ENCODE peak calls at places on chromosome 7, in ten cellular contexts. One of them, this sample, is unnamed.

GRCh38 chr7:44196450-44196872 is 4.3 kb upstream of the YKT6 start:
- DNase-seq in iris pigment epithelial cell: peak
- DNase-seq in NCI-H510A treated with DMSO at 0.1 percent for 48 hours: peak
- DNase-seq in stimulated activated CD8-positive, alpha-beta memory T cell treated with anti-CD3 and anti-CD28 coated beads, Interleukin-7, amount 100 ng/mL, for 1 hour: no peak
- DNase-seq in endothelial cell of umbilical vein: peak
- DNase-seq in aorta: no peak
- DNase-seq in Calu3: peak
- DNase-seq in AG04450: no peak
- DNase-seq in activated naive CD8-positive, alpha-beta T cell treated with anti-CD3 and anti-CD28 coated beads for 36 hours: peak
- DNase-seq in CD8-positive, alpha-beta T cell: no peak
- DNase-seq in this sample: no peak

GRCh38 chr7:82235710-82236109 is 207.9 kb downstream of the CACNA2D1 start:
- DNase-seq in iris pigment epithelial cell: peak
- DNase-seq in NCI-H510A treated with DMSO at 0.1 percent for 48 hours: no peak
- DNase-seq in stimulated activated CD8-positive, alpha-beta memory T cell treated with anti-CD3 and anti-CD28 coated beads, Interleukin-7, amount 100 ng/mL, for 1 hour: no peak
- DNase-seq in endothelial cell of umbilical vein: peak
- DNase-seq in aorta: no peak
- DNase-seq in Calu3: no peak
- DNase-seq in AG04450: no peak
- DNase-seq in activated naive CD8-positive, alpha-beta T cell treated with anti-CD3 and anti-CD28 coated beads for 36 hours: no peak
- DNase-seq in CD8-positive, alpha-beta T cell: no peak
- DNase-seq in this sample: no peak

GRCh38 chr7:137172105-137172590 is 171.4 kb downstream of the PTN start:
- DNase-seq in iris pigment epithelial cell: no peak
- DNase-seq in NCI-H510A treated with DMSO at 0.1 percent for 48 hours: no peak
- DNase-seq in stimulated activated CD8-positive, alpha-beta memory T cell treated with anti-CD3 and anti-CD28 coated beads, Interleukin-7, amount 100 ng/mL, for 1 hour: no peak
- DNase-seq in endothelial cell of umbilical vein: no peak
- DNase-seq in aorta: no peak
- DNase-seq in Calu3: no peak
- DNase-seq in AG04450: no peak
- DNase-seq in activated naive CD8-positive, alpha-beta T cell treated with anti-CD3 and anti-CD28 coated beads for 36 hours: no peak
- DNase-seq in CD8-positive, alpha-beta T cell: no peak
- DNase-seq in this sample: no peak

GRCh38 chr7:35624299-35625186 is 70.4 kb downstream of the HERPUD2 start:
- DNase-seq in iris pigment epithelial cell: peak
- DNase-seq in NCI-H510A treated with DMSO at 0.1 percent for 48 hours: peak
- DNase-seq in stimulated activated CD8-positive, alpha-beta memory T cell treated with anti-CD3 and anti-CD28 coated beads, Interleukin-7, amount 100 ng/mL, for 1 hour: no peak
- DNase-seq in endothelial cell of umbilical vein: peak
- DNase-seq in aorta: no peak
- DNase-seq in Calu3: peak
- DNase-seq in AG04450: no peak
- DNase-seq in activated naive CD8-positive, alpha-beta T cell treated with anti-CD3 and anti-CD28 coated beads for 36 hours: peak
- DNase-seq in CD8-positive, alpha-beta T cell: peak
- DNase-seq in this sample: peak

GRCh38 chr7:50953303-50953702 is 170.6 kb upstream of the GRB10 start:
- DNase-seq in iris pigment epithelial cell: peak
- DNase-seq in NCI-H510A treated with DMSO at 0.1 percent for 48 hours: no peak
- DNase-seq in stimulated activated CD8-positive, alpha-beta memory T cell treated with anti-CD3 and anti-CD28 coated beads, Interleukin-7, amount 100 ng/mL, for 1 hour: no peak
- DNase-seq in endothelial cell of umbilical vein: no peak
- DNase-seq in aorta: no peak
- DNase-seq in Calu3: no peak
- DNase-seq in AG04450: no peak
- DNase-seq in activated naive CD8-positive, alpha-beta T cell treated with anti-CD3 and anti-CD28 coated beads for 36 hours: no peak
- DNase-seq in CD8-positive, alpha-beta T cell: no peak
- DNase-seq in this sample: no peak

GRCh38 chr7:133853706-133854276 is 273.3 kb upstream of the LRGUK start:
- DNase-seq in iris pigment epithelial cell: peak
- DNase-seq in NCI-H510A treated with DMSO at 0.1 percent for 48 hours: peak
- DNase-seq in stimulated activated CD8-positive, alpha-beta memory T cell treated with anti-CD3 and anti-CD28 coated beads, Interleukin-7, amount 100 ng/mL, for 1 hour: no peak
- DNase-seq in endothelial cell of umbilical vein: peak
- DNase-seq in aorta: no peak
- DNase-seq in Calu3: peak
- DNase-seq in AG04450: peak
- DNase-seq in activated naive CD8-positive, alpha-beta T cell treated with anti-CD3 and anti-CD28 coated beads for 36 hours: peak
- DNase-seq in CD8-positive, alpha-beta T cell: no peak
- DNase-seq in this sample: no peak

GRCh38 chr7:101287032-101287431 is 34.6 kb downstream of the IFT22 start:
- DNase-seq in iris pigment epithelial cell: no peak
- DNase-seq in NCI-H510A treated with DMSO at 0.1 percent for 48 hours: no peak
- DNase-seq in stimulated activated CD8-positive, alpha-beta memory T cell treated with anti-CD3 and anti-CD28 coated beads, Interleukin-7, amount 100 ng/mL, for 1 hour: no peak
- DNase-seq in endothelial cell of umbilical vein: no peak
- DNase-seq in aorta: no peak
- DNase-seq in Calu3: no peak
- DNase-seq in AG04450: no peak
- DNase-seq in activated naive CD8-positive, alpha-beta T cell treated with anti-CD3 and anti-CD28 coated beads for 36 hours: no peak
- DNase-seq in CD8-positive, alpha-beta T cell: no peak
- DNase-seq in this sample: no peak

GRCh38 chr7:150982348-150982747 is 4.2 kb upstream of the KCNH2 start:
- DNase-seq in iris pigment epithelial cell: no peak
- DNase-seq in NCI-H510A treated with DMSO at 0.1 percent for 48 hours: no peak
- DNase-seq in stimulated activated CD8-positive, alpha-beta memory T cell treated with anti-CD3 and anti-CD28 coated beads, Interleukin-7, amount 100 ng/mL, for 1 hour: no peak
- DNase-seq in endothelial cell of umbilical vein: no peak
- DNase-seq in aorta: no peak
- DNase-seq in Calu3: no peak
- DNase-seq in AG04450: no peak
- DNase-seq in activated naive CD8-positive, alpha-beta T cell treated with anti-CD3 and anti-CD28 coated beads for 36 hours: no peak
- DNase-seq in CD8-positive, alpha-beta T cell: no peak
- DNase-seq in this sample: no peak

GRCh38 chr7:3504384-3504783 is 203.3 kb downstream of the SDK1 start:
- DNase-seq in iris pigment epithelial cell: no peak
- DNase-seq in NCI-H510A treated with DMSO at 0.1 percent for 48 hours: no peak
- DNase-seq in stimulated activated CD8-positive, alpha-beta memory T cell treated with anti-CD3 and anti-CD28 coated beads, Interleukin-7, amount 100 ng/mL, for 1 hour: no peak
- DNase-seq in endothelial cell of umbilical vein: no peak
- DNase-seq in aorta: no peak
- DNase-seq in Calu3: no peak
- DNase-seq in AG04450: no peak
- DNase-seq in activated naive CD8-positive, alpha-beta T cell treated with anti-CD3 and anti-CD28 coated beads for 36 hours: no peak
- DNase-seq in CD8-positive, alpha-beta T cell: no peak
- DNase-seq in this sample: no peak

GRCh38 chr7:266851-267840 is 22.8 kb upstream of the FOXL3 start:
- DNase-seq in iris pigment epithelial cell: no peak
- DNase-seq in NCI-H510A treated with DMSO at 0.1 percent for 48 hours: no peak
- DNase-seq in stimulated activated CD8-positive, alpha-beta memory T cell treated with anti-CD3 and anti-CD28 coated beads, Interleukin-7, amount 100 ng/mL, for 1 hour: no peak
- DNase-seq in endothelial cell of umbilical vein: no peak
- DNase-seq in aorta: peak
- DNase-seq in Calu3: peak
- DNase-seq in AG04450: no peak
- DNase-seq in activated naive CD8-positive, alpha-beta T cell treated with anti-CD3 and anti-CD28 coated beads for 36 hours: no peak
- DNase-seq in CD8-positive, alpha-beta T cell: no peak
- DNase-seq in this sample: no peak

GRCh38 chr7:24817339-24817738 is 60.1 kb upstream of the GSDME start:
- DNase-seq in iris pigment epithelial cell: no peak
- DNase-seq in NCI-H510A treated with DMSO at 0.1 percent for 48 hours: no peak
- DNase-seq in stimulated activated CD8-positive, alpha-beta memory T cell treated with anti-CD3 and anti-CD28 coated beads, Interleukin-7, amount 100 ng/mL, for 1 hour: no peak
- DNase-seq in endothelial cell of umbilical vein: no peak
- DNase-seq in aorta: no peak
- DNase-seq in Calu3: no peak
- DNase-seq in AG04450: no peak
- DNase-seq in activated naive CD8-positive, alpha-beta T cell treated with anti-CD3 and anti-CD28 coated beads for 36 hours: no peak
- DNase-seq in CD8-positive, alpha-beta T cell: no peak
- DNase-seq in this sample: no peak

GRCh38 chr7:50710441-50711154 is 72.1 kb downstream of the GRB10 start:
- DNase-seq in iris pigment epithelial cell: no peak
- DNase-seq in NCI-H510A treated with DMSO at 0.1 percent for 48 hours: peak
- DNase-seq in stimulated activated CD8-positive, alpha-beta memory T cell treated with anti-CD3 and anti-CD28 coated beads, Interleukin-7, amount 100 ng/mL, for 1 hour: no peak
- DNase-seq in endothelial cell of umbilical vein: no peak
- DNase-seq in aorta: no peak
- DNase-seq in Calu3: no peak
- DNase-seq in AG04450: no peak
- DNase-seq in activated naive CD8-positive, alpha-beta T cell treated with anti-CD3 and anti-CD28 coated beads for 36 hours: no peak
- DNase-seq in CD8-positive, alpha-beta T cell: no peak
- DNase-seq in this sample: no peak

GRCh38 chr7:127968547-127968946 is 62.7 kb downstream of the LRRC4 start:
- DNase-seq in iris pigment epithelial cell: peak
- DNase-seq in NCI-H510A treated with DMSO at 0.1 percent for 48 hours: no peak
- DNase-seq in stimulated activated CD8-positive, alpha-beta memory T cell treated with anti-CD3 and anti-CD28 coated beads, Interleukin-7, amount 100 ng/mL, for 1 hour: no peak
- DNase-seq in endothelial cell of umbilical vein: peak
- DNase-seq in aorta: no peak
- DNase-seq in Calu3: no peak
- DNase-seq in AG04450: no peak
- DNase-seq in activated naive CD8-positive, alpha-beta T cell treated with anti-CD3 and anti-CD28 coated beads for 36 hours: no peak
- DNase-seq in CD8-positive, alpha-beta T cell: no peak
- DNase-seq in this sample: no peak

GRCh38 chr7:130930710-130931109 is 196.7 kb upstream of the KLF14 start:
- DNase-seq in iris pigment epithelial cell: no peak
- DNase-seq in NCI-H510A treated with DMSO at 0.1 percent for 48 hours: no peak
- DNase-seq in stimulated activated CD8-positive, alpha-beta memory T cell treated with anti-CD3 and anti-CD28 coated beads, Interleukin-7, amount 100 ng/mL, for 1 hour: no peak
- DNase-seq in endothelial cell of umbilical vein: no peak
- DNase-seq in aorta: no peak
- DNase-seq in Calu3: no peak
- DNase-seq in AG04450: no peak
- DNase-seq in activated naive CD8-positive, alpha-beta T cell treated with anti-CD3 and anti-CD28 coated beads for 36 hours: no peak
- DNase-seq in CD8-positive, alpha-beta T cell: no peak
- DNase-seq in this sample: no peak

GRCh38 chr7:151384776-151385625 is 24.8 kb downstream of the WDR86 start:
- DNase-seq in iris pigment epithelial cell: no peak
- DNase-seq in NCI-H510A treated with DMSO at 0.1 percent for 48 hours: no peak
- DNase-seq in stimulated activated CD8-positive, alpha-beta memory T cell treated with anti-CD3 and anti-CD28 coated beads, Interleukin-7, amount 100 ng/mL, for 1 hour: no peak
- DNase-seq in endothelial cell of umbilical vein: no peak
- DNase-seq in aorta: no peak
- DNase-seq in Calu3: no peak
- DNase-seq in AG04450: no peak
- DNase-seq in activated naive CD8-positive, alpha-beta T cell treated with anti-CD3 and anti-CD28 coated beads for 36 hours: no peak
- DNase-seq in CD8-positive, alpha-beta T cell: no peak
- DNase-seq in this sample: no peak